ENCODE peak calls at places on chromosomes 16 and 17, in seven cellular contexts. M, S, G, F, B, U and C are unnamed samples.

GRCh38 chr16:27639588-27640276 is 89.8 kb downstream of the KATNIP start:
- DNase-seq in G (peak; percentile 24), B (peak; percentile 70), S (peak; percentile 57), F (peak; percentile 65), U (peak; percentile 3), M (peak; percentile 55), C (peak; percentile 53)

GRCh38 chr17:34542700-34543336 is 36.6 kb upstream of the TMEM132E start:
- DNase-seq in F (no peak), U (peak; percentile 14), B (peak; percentile 31), S (peak; percentile 15), G (peak; percentile 64), M (peak; percentile 89), C (peak; percentile 68)

GRCh38 chr17:27496971-27497370 is 40.7 kb downstream of the KSR1 start:
- DNase-seq in F (no peak), G (no peak), S (no peak), B (no peak), M (no peak), U (no peak), C (no peak)

GRCh38 chr17:350706-351435 is 1.7 kb downstream of the RPH3AL start:
- DNase-seq in S (peak; percentile 68), G (no peak), U (peak; percentile 5), F (no peak), M (no peak), B (peak; percentile 73), C (peak; percentile 27)

GRCh38 chr17:289409-289808 is 63.2 kb downstream of the RPH3AL start:
- DNase-seq in U (no peak), G (no peak), F (no peak), B (no peak), S (no peak), M (no peak), C (no peak)

GRCh38 chr17:76371656-76372628 is 12.5 kb upstream of the SPHK1 start:
- DNase-seq in S (peak; percentile 70), U (peak; percentile 79), B (no peak), G (no peak), F (peak; percentile 100), M (no peak), C (no peak)

GRCh38 chr16:58331024-58331707 is 36.3 kb upstream of the PRSS54 start:
- DNase-seq in M (peak; percentile 61), U (no peak), F (no peak), G (peak; percentile 24), B (peak; percentile 67), S (no peak), C (peak; percentile 83)

GRCh38 chr16:54180421-54181359 is 105.9 kb downstream of the IRX3 start:
- DNase-seq in S (no peak), F (no peak), G (no peak), U (no peak), M (no peak), B (no peak), C (no peak)

GRCh38 chr17:41787021-41787418 is 509 bp upstream of the JUP start:
- DNase-seq in M (no peak), F (no peak), G (no peak), U (no peak), B (no peak), S (no peak), C (no peak)

DNA sequence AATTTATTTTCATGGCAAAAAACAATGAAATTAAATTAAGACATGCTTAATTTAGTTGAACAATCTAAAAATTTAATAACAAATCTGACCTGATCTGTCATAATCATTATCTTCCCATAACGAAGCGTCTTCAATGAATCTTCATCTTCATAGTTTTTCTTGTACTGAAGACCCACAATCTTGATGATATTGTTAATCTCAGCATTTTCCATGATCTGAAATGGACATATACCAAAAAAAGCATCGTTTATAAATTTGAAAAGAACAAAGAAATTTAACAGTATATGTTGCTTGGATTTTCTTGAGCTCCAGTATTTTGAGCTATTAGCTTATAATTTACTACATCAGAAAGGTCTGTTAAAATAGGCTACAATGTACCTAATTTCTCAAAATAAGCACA is 10.2 kb downstream of the TOP2A start:
- DNase-seq in S (no peak), B (no peak), M (no peak), U (no peak), F (no peak), G (no peak), C (no peak)
- H3K4ac ChIP-seq in S (no peak overlapping the region), B (no peak overlapping the region), M (no peak overlapping the region), U (no peak overlapping the region), F (no peak overlapping the region), G (no peak overlapping the region), C (no peak overlapping the region)

DNA sequence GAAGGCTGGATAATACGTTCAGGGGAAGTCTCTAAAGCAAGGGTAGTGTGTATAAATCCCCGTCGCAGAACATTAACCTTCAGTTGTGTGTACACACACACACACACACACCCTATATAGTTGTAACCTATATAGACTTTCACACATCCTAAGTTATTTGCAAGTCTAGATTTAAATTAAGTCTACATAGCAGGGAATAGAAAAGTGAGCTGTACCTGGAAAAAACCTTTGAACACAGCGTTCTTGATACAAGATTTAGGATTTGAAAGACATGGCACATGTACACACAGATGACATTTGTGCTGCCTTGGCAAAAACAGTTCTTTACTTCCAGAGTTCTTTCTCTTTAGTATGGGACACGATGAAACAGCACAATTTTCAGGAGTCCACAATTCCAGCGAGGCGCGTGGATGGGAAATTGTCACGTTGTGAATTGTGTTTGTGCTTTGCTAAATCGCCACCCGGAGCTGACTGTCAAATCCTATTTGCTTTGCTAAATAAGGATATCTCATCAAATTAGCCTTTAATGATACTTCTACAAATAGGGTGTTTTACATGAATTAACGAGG is 233.9 kb downstream of the MRTFB start:
- DNase-seq in B (no peak), U (no peak), G (no peak), M (no peak), S (no peak), F (no peak), C (no peak)
- H3K27ac ChIP-seq in B (no peak overlapping the region), U (no peak overlapping the region), G (peak overlapping the region; percentile 23), M (no peak overlapping the region), S (no peak overlapping the region), F (no peak overlapping the region), C (no peak overlapping the region)

GRCh38 chr17:45386180-45386579 is 46.5 kb downstream of the ARHGAP27 start:
- DNase-seq in M (no peak), F (no peak), U (no peak), G (no peak), B (no peak), S (no peak), C (no peak)
- H3K4ac ChIP-seq in M (no peak overlapping the region), F (no peak overlapping the region), U (no peak overlapping the region), G (no peak overlapping the region), B (no peak overlapping the region), S (no peak overlapping the region), C (no peak overlapping the region)

GRCh38 chr16:71930013-71930563 is 34.8 kb downstream of the IST1 start:
- DNase-seq in U (no peak), S (no peak), G (no peak), B (no peak), M (no peak), F (peak; percentile 22), C (no peak)
- H3K27ac ChIP-seq in U (no peak overlapping the region), S (no peak overlapping the region), G (no peak overlapping the region), B (no peak overlapping the region), M (no peak overlapping the region), F (no peak overlapping the region), C (no peak overlapping the region)

DNA sequence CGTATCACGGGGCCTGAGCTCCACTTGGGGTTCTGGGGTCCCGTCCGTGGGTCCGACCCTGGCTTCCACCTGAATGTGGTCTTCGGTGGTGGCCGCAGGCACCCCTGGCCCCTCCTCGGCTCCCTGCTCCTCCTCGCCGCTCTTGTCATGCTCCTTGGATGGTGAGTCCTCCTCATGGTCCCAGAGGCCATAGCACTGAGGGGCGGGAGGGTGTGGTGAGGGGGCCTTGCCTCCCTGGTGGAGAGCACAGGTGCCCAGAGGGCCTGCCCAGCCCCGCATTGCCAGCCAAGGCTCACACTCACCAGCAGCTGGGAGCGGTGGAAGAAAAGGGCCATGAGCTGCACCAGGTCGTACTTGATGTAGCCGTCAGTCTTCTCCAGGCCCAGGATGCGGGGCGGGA is 14.9 kb downstream of the CTU2 start:
- DNase-seq in F (no peak), G (no peak), U (no peak), S (no peak), M (no peak), B (no peak), C (no peak)
- H3K4ac ChIP-seq in F (no peak overlapping the region), G (peak overlapping the region; percentile 23), U (no peak overlapping the region), S (no peak overlapping the region), M (no peak overlapping the region), B (no peak overlapping the region), C (no peak overlapping the region)

GRCh38 chr17:40530531-40530987 is 29.1 kb upstream of the TNS4 start:
- DNase-seq in G (no peak), U (no peak), S (no peak), F (no peak), B (no peak), M (no peak), C (no peak)
- H3K27ac ChIP-seq in G (no peak overlapping the region), U (no peak overlapping the region), S (no peak overlapping the region), F (no peak overlapping the region), B (no peak overlapping the region), M (no peak overlapping the region), C (no peak overlapping the region)

DNA sequence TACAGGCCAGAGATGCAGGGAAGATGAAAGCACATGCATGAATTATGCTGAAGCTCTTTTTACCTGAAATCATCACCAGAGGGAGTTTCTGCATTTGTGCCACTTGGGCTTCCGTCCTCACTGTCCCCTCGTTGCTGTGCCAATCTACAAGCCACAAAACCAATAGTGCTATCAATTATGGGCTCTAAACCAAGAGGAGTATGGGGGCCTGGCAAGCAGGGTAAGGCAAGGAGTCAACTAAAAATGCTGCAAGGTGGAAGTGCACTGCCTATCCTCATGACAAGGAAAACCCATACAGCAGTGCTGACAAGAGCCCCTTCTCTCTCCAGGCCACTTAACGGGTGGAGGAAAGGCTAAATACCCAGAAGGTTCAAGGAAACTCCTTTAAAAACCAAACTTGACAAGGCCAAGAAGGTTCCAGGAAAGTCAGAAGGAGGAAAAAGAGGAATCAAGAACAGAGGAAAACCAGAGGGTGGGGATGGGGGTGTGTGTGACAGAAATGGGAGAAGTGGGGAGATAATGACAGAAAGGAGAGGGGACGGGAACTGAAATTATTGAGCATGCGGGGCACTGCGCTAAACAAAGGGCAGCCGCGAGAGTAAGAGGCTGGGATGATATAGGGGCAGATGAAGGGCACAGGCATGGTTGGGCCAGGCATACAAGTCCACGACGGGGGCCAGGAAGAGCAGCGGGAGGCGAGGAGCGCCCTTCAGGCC is 674 bp downstream of the C17orf75 start:
- DNase-seq in S (peak; percentile 41), M (no peak), G (no peak), F (no peak), U (no peak), B (peak; percentile 29), C (no peak)
- H3K4ac ChIP-seq in S (peak overlapping the region; percentile 65), M (no peak overlapping the region), G (no peak overlapping the region), F (peak overlapping the region; percentile 92), U (peak overlapping the region; percentile 44), B (peak overlapping the region; percentile 70), C (no peak overlapping the region)